ENCODE peak calls at places on chromosomes 6 and 20, in eight cellular contexts. F, B, A, L, J, Q, K and O are unnamed samples.

GRCh38 chr20:2305946-2306345 is 10.1 kb downstream of the TGM3 start:
- DNase-seq in F (no peak), B (peak), A (no peak), L (peak), J (no peak), Q (no peak), K (no peak), O (no peak)

GRCh38 chr6:11232968-11233626 is 629 bp upstream of the NEDD9 start:
- DNase-seq in F (no peak), B (peak), A (no peak), L (no peak), J (no peak), Q (no peak), K (no peak), O (peak)

GRCh38 chr6:140036176-140036575 is 661.7 kb upstream of the CITED2 start:
- DNase-seq in F (no peak), B (no peak), A (no peak), L (no peak), J (no peak), Q (no peak), K (no peak), O (no peak)

GRCh38 chr6:15499125-15499524 is 163.7 kb downstream of the DTNBP1 start:
- DNase-seq in F (peak), B (no peak), A (no peak), L (no peak), J (no peak), Q (no peak), K (no peak), O (no peak)

GRCh38 chr20:8424010-8424409 is 291.9 kb downstream of the PLCB1 start:
- DNase-seq in F (no peak), B (no peak), A (peak), L (no peak), J (peak), Q (no peak), K (no peak), O (peak)

GRCh38 chr6:42177514-42178364 is 4.6 kb downstream of the GUCA1A start:
- DNase-seq in F (no peak), B (no peak), A (no peak), L (no peak), J (no peak), Q (no peak), K (no peak), O (no peak)

GRCh38 chr6:13304101-13304500 is 24.2 kb downstream of the TBC1D7 start:
- DNase-seq in F (no peak), B (no peak), A (peak), L (no peak), J (peak), Q (no peak), K (no peak), O (no peak)

GRCh38 chr20:400121-400450 is 8.0 kb upstream of the RBCK1 start:
- DNase-seq in F (no peak), B (no peak), A (no peak), L (no peak), J (no peak), Q (peak), K (no peak), O (no peak)

GRCh38 chr20:58017237-58017969 is 211.1 kb downstream of the ANKRD60 start:
- DNase-seq in F (no peak), B (peak), A (peak), L (no peak), J (no peak), Q (peak), K (peak), O (peak)

GRCh38 chr20:37528442-37529213 is 952 bp upstream of the BLCAP start:
- DNase-seq in F (no peak), B (no peak), A (no peak), L (no peak), J (no peak), Q (no peak), K (no peak), O (no peak)

GRCh38 chr6:170441316-170441715 is 111.8 kb downstream of the PSMB1 start:
- DNase-seq in F (no peak), B (no peak), A (no peak), L (no peak), J (no peak), Q (no peak), K (no peak), O (peak)

GRCh38 chr6:24851086-24851485 is 52.4 kb upstream of the ARMH2 start:
- DNase-seq in F (no peak), B (no peak), A (no peak), L (no peak), J (no peak), Q (no peak), K (no peak), O (no peak)

GRCh38 chr6:161943561-161943960 is 669.7 kb upstream of the AGPAT4 start:
- DNase-seq in F (no peak), B (no peak), A (no peak), L (no peak), J (no peak), Q (no peak), K (no peak), O (no peak)

GRCh38 chr6:116010400-116011095 is 50.1 kb downstream of the FRK start:
- DNase-seq in F (peak), B (peak), A (peak), L (peak), J (peak), Q (peak), K (peak), O (peak)